ENCODE peak calls at places on chromosomes 11 and 22, in ten cellular contexts. I is small intestine, X is mammary epithelial cell, R is left ventricle myocardium inferior, M is aorta, D is Peyer's patch, O is GM23338, N is tibial nerve, S is transverse colon, V is brain microvascular endothelial cell. P is an unnamed sample. For H3K27me3, the result is how much of the 10 kb centered on the place peaks cover.

GRCh38 chr11:120057595-120058581 is 80.0 kb downstream of the TRIM29 start:
- DNase-seq in I (peak), X (peak), R (no peak), M (no peak), D (peak), O (peak), N (no peak), S (peak), V (peak), P (no peak)

GRCh38 chr11:1387961-1388762 is 1.6 kb upstream of the BRSK2 start:
- DNase-seq in I (no peak), X (no peak), R (no peak), M (no peak), D (no peak), O (peak), N (no peak), S (peak), V (no peak), P (no peak)

GRCh38 chr22:40594346-40594745 is 42.2 kb downstream of the MRTFA start:
- DNase-seq in I (no peak), X (no peak), R (no peak), M (no peak), D (no peak), O (no peak), N (no peak), S (no peak), V (no peak), P (no peak)

GRCh38 chr22:46936378-46936916 is 174.0 kb downstream of the TBC1D22A start:
- DNase-seq in I (no peak), X (no peak), R (no peak), M (peak), D (no peak), O (no peak), N (peak), S (no peak), V (no peak), P (no peak)

GRCh38 chr11:113477321-113477720 is 2.1 kb upstream of the DRD2 start:
- DNase-seq in I (no peak), X (no peak), R (no peak), M (no peak), D (no peak), O (peak), N (no peak), S (no peak), V (no peak), P (no peak)

GRCh38 chr11:132862137-132862536 is 670.2 kb downstream of the OPCML start:
- DNase-seq in I (no peak), X (no peak), R (no peak), M (no peak), D (no peak), O (no peak), N (no peak), S (no peak), V (no peak), P (no peak)

GRCh38 chr11:69891421-69892236 is 72.4 kb upstream of the FGF3 start:
- DNase-seq in I (peak), X (no peak), R (no peak), M (peak), D (peak), O (no peak), N (no peak), S (peak), V (no peak), P (no peak)

GRCh38 chr11:35163209-35163608 is 24.2 kb downstream of the CD44 start:
- DNase-seq in I (no peak), X (no peak), R (no peak), M (no peak), D (no peak), O (no peak), N (no peak), S (no peak), V (no peak), P (no peak)

GRCh38 chr22:20569059-20570058 is 61.9 kb downstream of the MED15 start:
- DNase-seq in I (peak), X (peak), R (peak), M (peak), D (peak), O (no peak), N (peak), S (peak), V (peak), P (peak)

GRCh38 chr11:57778318-57779037 is 16.9 kb downstream of the CTNND1 start:
- DNase-seq in I (peak), X (peak), R (peak), M (peak), D (peak), O (peak), N (peak), S (peak), V (peak), P (no peak)

GRCh38 chr11:95084509-95084908 is 5.1 kb upstream of the ENDOD1 start:
- DNase-seq in I (no peak), X (peak), R (no peak), M (no peak), D (no peak), O (no peak), N (no peak), S (no peak), V (no peak), P (no peak)

GRCh38 chr22:17087176-17088131 is 2.7 kb downstream of the IL17RA start:
- DNase-seq in I (peak), X (no peak), R (no peak), M (peak), D (no peak), O (no peak), N (no peak), S (no peak), V (peak), P (no peak)

GRCh38 chr22:43038325-43038724 is 23.4 kb upstream of the PACSIN2 start:
- DNase-seq in I (no peak), X (no peak), R (no peak), M (no peak), D (no peak), O (no peak), N (no peak), S (no peak), V (no peak), P (no peak)

GRCh38 chr11:57647368-57647767 is 2.3 kb downstream of the YPEL4 start:
- DNase-seq in I (no peak), X (no peak), R (no peak), M (no peak), D (no peak), O (peak), N (no peak), S (no peak), V (no peak), P (no peak)

GRCh38 chr22:37617431-37617830 is 8.8 kb downstream of the GGA1 start:
- DNase-seq in I (no peak), X (no peak), R (no peak), M (no peak), D (no peak), O (no peak), N (no peak), S (no peak), V (no peak), P (no peak)

GRCh38 chr11:11252403-11252802 is 100.6 kb downstream of the CSNK2A3 start:
- DNase-seq in I (no peak), X (no peak), R (no peak), M (no peak), D (no peak), O (no peak), N (no peak), S (no peak), V (no peak), P (no peak)

GRCh38 chr11:15975742-15976141 is 380.6 kb downstream of the SOX6 start:
- DNase-seq in I (no peak), X (no peak), R (no peak), M (no peak), D (no peak), O (no peak), N (no peak), S (no peak), V (no peak), P (no peak)

GRCh38 chr22:17213976-17214375 is 5.3 kb downstream of the ADA2 start:
- DNase-seq in I (peak), X (no peak), R (peak), M (no peak), D (peak), O (peak), N (peak), S (peak), V (peak), P (peak)

GRCh38 chr11:130523166-130523565 is 74.7 kb downstream of the ADAMTS15 start:
- DNase-seq in I (no peak), X (no peak), R (no peak), M (no peak), D (no peak), O (no peak), N (no peak), S (no peak), V (no peak), P (no peak)

GRCh38 chr22:50012201-50013181 is at the start of gene IL17REL:
- DNase-seq in I (no peak), X (no peak), R (peak), M (peak), D (peak), O (no peak), N (no peak), S (peak), V (no peak), P (no peak)

GRCh38 chr11:128365044-128365443 is 222.3 kb downstream of the ETS1 start:
- DNase-seq in I (peak), X (peak), R (no peak), M (no peak), D (no peak), O (peak), N (no peak), S (no peak), V (peak), P (no peak)

GRCh38 chr22:37498289-37498909 is 12.2 kb upstream of the MFNG start:
- DNase-seq in I (peak), X (no peak), R (no peak), M (no peak), D (peak), O (peak), N (no peak), S (peak), V (no peak), P (peak)

GRCh38 chr11:119361056-119361787 is 14.7 kb upstream of the MFRP start:
- DNase-seq in I (peak), X (peak), R (peak), M (peak), D (peak), O (peak), N (no peak), S (no peak), V (peak), P (no peak)

GRCh38 chr22:29780781-29781676 is 13.9 kb downstream of the UQCR10 start:
- DNase-seq in I (peak), X (peak), R (no peak), M (no peak), D (no peak), O (no peak), N (no peak), S (no peak), V (peak), P (no peak)

GRCh38 chr22:50399751-50400331 is 56.7 kb downstream of the PPP6R2 start:
- DNase-seq in I (peak), X (no peak), R (no peak), M (no peak), D (peak), O (peak), N (no peak), S (peak), V (peak), P (no peak)

GRCh38 chr22:24091551-24092420 is 80.7 kb downstream of the CABIN1 start:
- DNase-seq in I (no peak), X (no peak), R (peak), M (peak), D (no peak), O (no peak), N (no peak), S (no peak), V (no peak), P (no peak)

GRCh38 chr11:113373306-113373705 is 14.3 kb upstream of the ANKK1 start:
- DNase-seq in I (peak), X (peak), R (no peak), M (no peak), D (no peak), O (no peak), N (no peak), S (no peak), V (peak), P (no peak)

DNA sequence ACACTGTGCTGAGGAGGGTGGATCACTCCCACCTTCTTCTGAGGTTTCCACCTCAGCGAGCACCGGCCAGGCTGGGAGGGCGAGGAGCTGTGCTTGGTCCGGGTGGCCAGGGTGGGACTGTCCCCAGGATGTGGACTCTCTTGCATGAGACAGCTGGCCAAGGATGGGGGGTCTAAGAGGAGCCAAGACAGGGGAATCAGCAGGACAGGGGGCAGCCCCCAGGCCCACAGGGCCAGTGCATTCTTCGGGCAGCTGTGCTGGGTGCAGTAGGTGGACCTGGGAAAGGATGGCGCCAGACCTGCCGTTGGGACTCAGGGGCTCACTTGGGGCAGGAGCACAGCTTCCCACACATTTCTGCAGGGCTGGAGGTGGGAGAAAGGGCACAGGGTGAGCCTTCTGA is 9.5 kb downstream of the APOBEC3A start:
- DNase-seq in I (no peak), X (no peak), R (no peak), M (peak), D (no peak), O (no peak), N (no peak), S (no peak), V (no peak), P (no peak)
- H3K27me3 ChIP-seq in I (under half), X (under half), R (under half), M (under half), D (under half), O (under half), N (under half), S (under half), V (under half), P (under half)

GRCh38 chr22:25388415-25388814 is 169.0 kb downstream of the CRYBB2 start:
- DNase-seq in I (no peak), X (no peak), R (no peak), M (no peak), D (no peak), O (no peak), N (no peak), S (no peak), V (no peak), P (no peak)
- H3K27ac ChIP-seq in I (no peak), X (no peak), R (no peak), M (no peak), D (no peak), O (no peak), N (no peak), S (no peak), V (no peak), P (no peak)

GRCh38 chr11:6646040-6646439 is 9.6 kb downstream of the DCHS1 start:
- DNase-seq in I (no peak), X (no peak), R (peak), M (no peak), D (no peak), O (no peak), N (peak), S (no peak), V (peak), P (no peak)
- H3K27me3 ChIP-seq in I (under half), X (under half), R (under half), M (under half), D (under half), O (under half), N (under half), S (under half), V (under half), P (under half)

GRCh38 chr11:12801976-12802375 is 127.8 kb downstream of the TEAD1 start:
- DNase-seq in I (no peak), X (peak), R (no peak), M (no peak), D (no peak), O (no peak), N (no peak), S (no peak), V (no peak), P (no peak)
- H3K27ac ChIP-seq in I (no peak), X (peak), R (no peak), M (no peak), D (no peak), O (no peak), N (no peak), S (peak), V (peak), P (no peak)

DNA sequence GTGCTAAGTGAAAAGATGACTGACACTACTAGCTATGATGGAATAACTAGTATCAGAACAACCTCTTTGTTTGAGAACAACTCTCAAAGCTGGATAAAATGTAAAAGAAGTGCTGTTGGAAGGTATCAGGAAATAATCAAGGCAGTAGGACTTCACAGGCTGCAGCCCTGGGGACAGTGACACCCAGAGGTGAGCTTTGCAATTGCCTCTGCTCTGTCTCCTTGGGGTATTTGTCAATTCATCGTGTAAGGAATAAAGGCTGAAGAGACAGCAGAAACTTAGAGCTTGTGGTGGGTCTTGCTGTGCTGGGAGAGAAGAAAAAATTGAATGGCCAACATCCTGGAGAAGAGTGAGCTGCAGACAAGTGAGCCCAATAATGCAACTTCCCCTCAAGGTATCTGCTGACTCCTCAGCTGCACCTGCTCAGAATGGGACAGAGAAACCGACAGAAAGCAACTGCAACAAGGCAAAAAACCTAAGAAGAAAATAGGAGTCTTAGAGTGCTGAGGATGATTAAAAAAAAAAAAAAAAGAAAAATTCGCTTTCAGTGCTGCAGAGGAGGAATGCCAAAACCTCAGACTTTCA is 141.1 kb downstream of the RCN1 start:
- DNase-seq in I (peak), X (peak), R (no peak), M (no peak), D (no peak), O (peak), N (no peak), S (no peak), V (peak), P (no peak)
- H3K27me3 ChIP-seq in I (under half), X (under half), R (half or more), M (under half), D (under half), O (under half), N (under half), S (under half), V (under half), P (under half)

GRCh38 chr22:31952094-31952401 is 7.7 kb downstream of the YWHAH start:
- DNase-seq in I (no peak), X (no peak), R (no peak), M (no peak), D (no peak), O (no peak), N (no peak), S (no peak), V (no peak), P (no peak)
- H3K27ac ChIP-seq in I (no peak), X (peak), R (peak), M (peak), D (peak), O (no peak), N (no peak), S (peak), V (peak), P (no peak)

DNA sequence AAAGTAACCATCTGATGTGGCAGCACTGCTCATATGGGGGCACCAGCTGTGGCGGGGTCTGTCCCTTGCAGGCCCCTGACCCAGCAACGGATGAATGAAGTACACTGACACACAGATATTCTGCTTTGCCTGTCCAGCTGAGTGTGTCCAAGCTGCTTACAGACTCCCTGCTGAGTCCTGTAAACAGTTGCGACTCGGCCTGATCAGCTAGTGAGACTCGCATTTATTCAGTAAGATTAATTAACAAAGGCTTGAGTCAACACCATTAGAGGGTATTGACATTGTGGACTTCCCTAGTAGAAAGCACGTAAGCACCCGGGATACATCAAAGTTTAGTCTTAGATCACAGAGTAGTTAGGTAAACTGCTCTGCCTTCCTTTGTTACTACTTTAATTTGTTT is 15.3 kb upstream of the OR10D3 start:
- DNase-seq in I (no peak), X (no peak), R (no peak), M (no peak), D (no peak), O (peak), N (no peak), S (no peak), V (no peak), P (no peak)
- H3K27me3 ChIP-seq in I (under half), X (under half), R (under half), M (under half), D (under half), O (half or more), N (under half), S (under half), V (under half), P (under half)